ENCODE peak calls at places on chromosomes 11 and 22, in four cellular contexts. F, B, A and X are unnamed samples.

GRCh38 chr22:25747245-25747944 is 5.4 kb downstream of the MYO18B start:
- DNase-seq in A (peak; percentile 36), F (no peak), B (peak; percentile 87), X (peak; percentile 75)

GRCh38 chr22:28172948-28173360 is 253.9 kb upstream of the PITPNB start:
- DNase-seq in B (no peak), A (no peak), F (peak; percentile 55), X (no peak)

GRCh38 chr22:41001722-41002122 is 50.5 kb downstream of the RBX1 start:
- DNase-seq in A (peak; percentile 7), F (peak; percentile 63), B (peak; percentile 34), X (no peak)

GRCh38 chr11:103433976-103434375 is 324.8 kb downstream of the DYNC2H1 start:
- DNase-seq in B (no peak), F (peak; percentile 28), A (no peak), X (no peak)

GRCh38 chr11:8834379-8834778 is 76.6 kb upstream of the AKIP1 start:
- DNase-seq in B (no peak), F (no peak), A (no peak), X (no peak)

GRCh38 chr11:106420048-106420665 is 342.7 kb downstream of the AASDHPPT start:
- DNase-seq in B (no peak), A (no peak), F (no peak), X (no peak)

GRCh38 chr22:38327805-38328204 is 10.6 kb upstream of the CSNK1E start:
- DNase-seq in B (no peak), A (no peak), F (peak; percentile 61), X (no peak)

GRCh38 chr11:94521684-94522083 is 9.4 kb downstream of the C11orf97 start:
- DNase-seq in A (no peak), F (peak; percentile 56), B (no peak), X (no peak)

GRCh38 chr22:38696606-38697005 is 4.1 kb downstream of the JOSD1 start:
- DNase-seq in B (peak; percentile 61), F (peak; percentile 77), A (no peak), X (peak; percentile 71)

GRCh38 chr22:18076060-18076497 is 1.7 kb upstream of the PEX26 start:
- DNase-seq in A (peak; percentile 80), B (peak; percentile 83), F (peak; percentile 95), X (peak; percentile 74)

GRCh38 chr11:29458252-29458651 is 558.6 kb downstream of the KCNA4 start:
- DNase-seq in A (no peak), B (no peak), F (no peak), X (no peak)

GRCh38 chr11:92122561-92122960 is 102.1 kb upstream of the FAT3 start:
- DNase-seq in A (no peak), F (peak; percentile 21), B (no peak), X (no peak)

GRCh38 chr11:75443043-75443442 is 10.0 kb upstream of the KLHL35 start:
- DNase-seq in F (no peak), A (no peak), B (no peak), X (no peak)

GRCh38 chr22:31346733-31347250 is 646 bp upstream of the PATZ1 start:
- DNase-seq in A (no peak), B (peak; percentile 50), F (peak; percentile 62), X (no peak)

GRCh38 chr11:71420455-71421241 is 27.5 kb downstream of the DHCR7 start:
- DNase-seq in F (peak; percentile 61), A (peak; percentile 3), B (peak; percentile 74), X (no peak)

GRCh38 chr11:64234840-64235379 is 526 bp downstream of the VEGFB start:
- DNase-seq in A (no peak), B (no peak), F (peak; percentile 59), X (no peak)

GRCh38 chr22:24140357-24140756 is 40.9 kb upstream of the SUSD2 start:
- DNase-seq in F (no peak), A (no peak), B (no peak), X (no peak)
- TF ChIP-seq CTCF in F (no peak), A (no peak), B (no peak), X (no peak)

DNA sequence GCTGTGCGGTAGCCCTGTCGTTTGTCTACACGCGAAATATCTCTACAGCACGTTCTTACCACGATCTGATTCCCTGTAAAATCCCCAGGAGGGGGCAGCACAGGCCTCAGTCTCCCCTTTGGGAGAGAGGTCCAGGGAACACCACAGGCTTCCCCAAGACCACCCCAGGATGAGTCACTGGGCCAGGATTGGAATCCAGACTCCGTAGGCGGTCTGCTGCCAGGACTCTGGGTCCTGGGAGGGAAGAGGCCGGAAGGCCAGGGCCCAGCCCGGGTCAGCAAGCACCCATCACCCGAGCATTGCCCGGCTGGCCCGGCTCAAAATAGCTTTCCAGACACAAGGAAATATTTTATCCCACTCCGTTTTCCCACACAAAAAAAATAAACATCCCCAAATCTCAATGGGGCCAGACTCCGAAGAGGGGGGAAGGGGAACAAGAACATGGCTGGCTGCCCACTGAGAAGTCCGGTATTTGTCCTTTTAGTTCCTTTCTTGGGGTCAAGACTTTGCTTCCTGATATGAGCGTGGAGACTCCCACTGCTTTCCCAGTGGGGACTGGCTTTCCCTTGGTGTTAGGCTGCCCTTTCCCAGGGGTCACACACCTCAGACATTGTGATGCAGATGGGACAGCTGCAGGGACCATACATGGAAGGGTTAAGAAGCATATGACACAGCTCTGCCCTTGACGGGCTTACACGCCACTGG is 91.3 kb downstream of the LRRC32 start:
- DNase-seq in A (no peak), B (no peak), F (no peak), X (no peak)
- H3K27ac ChIP-seq in A (no peak overlapping the region), B (no peak overlapping the region), F (no peak overlapping the region), X (peak overlapping the region; percentile 81)

GRCh38 chr22:47206819-47207218 is 444.4 kb downstream of the TBC1D22A start:
- DNase-seq in F (no peak), B (no peak), A (no peak), X (peak; percentile 40)
- H3K9me3 ChIP-seq in F (no peaks in the 10 kb centered on the region), B (no peaks in the 10 kb centered on the region), A (peaks cover 16% of the 10 kb centered on the region), X (no peaks in the 10 kb centered on the region)

GRCh38 chr11:119533931-119534694 is 111.1 kb upstream of the THY1 start:
- DNase-seq in F (peak; percentile 85), A (peak; percentile 2), B (peak; percentile 53), X (peak; percentile 76)
- TF ChIP-seq CTCF in F (peak; percentile 99), A (peak; percentile 94), B (peak; percentile 88), X (peak; percentile 86)

GRCh38 chr11:114134870-114135269 is 75.4 kb downstream of the ZBTB16 start:
- DNase-seq in F (peak; percentile 57), B (no peak), A (no peak), X (no peak)
- H3K27ac ChIP-seq in F (no peak overlapping the region), B (no peak overlapping the region), A (no peak overlapping the region), X (peak overlapping the region; percentile 74)

DNA sequence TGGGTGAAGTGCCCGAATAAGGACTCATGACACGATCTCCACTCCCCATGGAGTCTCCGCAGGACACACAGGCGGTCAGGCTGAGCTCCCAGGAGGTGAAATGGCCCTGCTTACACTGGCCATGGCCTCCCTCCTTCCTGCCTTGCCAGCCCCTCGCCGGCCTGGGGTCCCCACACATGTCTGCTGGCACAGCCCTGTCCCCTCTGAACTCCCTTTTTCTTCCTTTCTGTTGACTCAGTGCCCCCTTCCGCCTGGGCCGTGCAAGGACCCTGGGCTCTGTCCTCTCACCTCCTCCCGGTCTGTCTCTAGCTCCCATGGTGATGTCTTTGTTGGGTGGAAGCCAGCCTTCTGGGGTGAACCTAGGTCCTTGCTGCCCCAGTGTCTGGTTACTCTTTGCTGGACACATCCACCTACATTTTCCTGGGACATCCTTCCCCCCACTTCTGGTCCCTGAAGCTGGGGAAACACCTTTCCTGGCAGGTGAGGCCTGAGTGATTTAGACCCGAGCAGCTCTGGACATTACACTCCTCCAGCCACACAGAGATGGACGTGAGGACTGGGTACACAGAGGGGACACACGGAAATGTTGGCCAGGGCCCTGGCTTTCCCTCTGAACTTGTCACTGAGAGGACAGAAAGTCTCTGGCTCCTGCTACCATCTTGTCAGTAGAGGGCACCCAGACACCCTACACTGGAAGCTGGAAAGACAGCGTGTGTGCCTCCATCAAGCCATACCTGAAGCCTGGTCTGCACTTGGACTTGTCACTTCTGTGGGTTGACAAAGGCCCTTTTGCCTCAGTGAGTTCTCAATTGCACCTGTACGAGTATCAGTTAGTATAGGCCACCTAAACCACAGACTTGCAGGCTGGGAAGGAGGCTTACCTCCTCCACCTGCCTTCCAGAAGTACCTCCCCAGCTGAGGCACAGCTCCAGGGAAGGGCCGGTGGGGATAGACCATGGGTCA is 864.3 kb downstream of the TBC1D22A start:
- DNase-seq in F (peak; percentile 5), B (peak; percentile 25), A (no peak), X (peak; percentile 40)
- H3K9me3 ChIP-seq in F (no peaks in the 10 kb centered on the region), B (no peaks in the 10 kb centered on the region), A (peaks cover 94% of the 10 kb centered on the region), X (no peaks in the 10 kb centered on the region)

DNA sequence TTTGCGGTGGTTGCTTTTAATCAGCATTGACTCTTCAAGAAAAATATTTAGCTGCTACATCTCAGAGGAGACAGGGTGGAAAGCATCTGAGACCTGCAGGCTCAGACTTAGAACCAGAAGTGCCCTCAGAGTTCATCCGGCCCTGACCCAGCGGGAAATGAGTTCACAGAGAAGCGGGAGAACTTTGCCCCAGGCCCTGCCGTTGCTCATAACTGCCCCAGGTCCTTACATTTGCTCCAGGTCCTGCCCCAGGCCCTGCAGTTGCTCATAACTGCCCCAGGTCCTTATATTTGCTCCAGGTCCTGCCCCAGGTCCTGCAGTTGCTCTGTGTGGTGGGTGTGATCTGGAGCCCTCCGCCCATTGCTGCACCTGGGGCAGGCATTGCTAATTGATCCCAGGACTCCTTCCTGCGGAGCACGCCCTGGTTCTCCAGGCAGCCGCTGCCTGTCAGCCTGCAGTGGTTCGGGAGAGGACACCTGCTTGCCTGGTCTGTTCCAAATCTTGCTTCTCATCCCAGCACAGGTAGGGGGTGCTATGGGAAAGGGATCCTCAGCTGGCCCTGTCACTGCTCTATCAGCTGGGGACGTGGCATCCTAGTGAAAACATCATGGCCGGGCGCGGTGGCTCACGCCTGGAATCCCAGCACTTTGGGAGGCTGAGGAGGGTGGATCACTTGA is 58.1 kb upstream of the PPP6R3 start:
- DNase-seq in F (peak; percentile 18), A (no peak), B (no peak), X (no peak)
- TF ChIP-seq CTCF in F (peak; percentile 40), A (no peak), B (no peak), X (no peak)

DNA sequence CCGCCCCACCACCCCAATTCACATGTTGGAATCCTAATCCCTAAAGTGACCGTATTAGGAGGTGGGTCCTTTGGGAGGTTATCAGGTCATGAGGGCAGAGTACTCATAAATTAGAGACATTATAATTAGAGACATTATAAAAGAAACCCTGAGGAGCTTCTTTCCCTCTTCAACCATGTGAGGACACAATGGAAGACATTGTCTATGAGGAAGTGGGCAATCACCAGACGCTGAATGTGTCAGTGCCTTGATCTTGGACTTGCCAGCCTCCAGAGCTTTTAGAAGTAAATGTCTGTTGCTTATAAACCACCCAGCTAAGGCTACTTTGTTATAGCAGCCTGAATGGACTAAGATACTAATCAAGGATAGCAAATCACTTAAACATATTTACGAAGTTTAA is 14.8 kb downstream of the GAB2 start:
- DNase-seq in F (no peak), A (no peak), B (no peak), X (no peak)
- H3K27ac ChIP-seq in F (no peak overlapping the region), A (no peak overlapping the region), B (no peak overlapping the region), X (no peak overlapping the region)

GRCh38 chr11:133711545-133711944 is 133.8 kb downstream of the SPATA19 start:
- DNase-seq in F (no peak), B (no peak), A (no peak), X (no peak)
- H3K9me3 ChIP-seq in F (peaks cover 10% of the 10 kb centered on the region), B (no peaks in the 10 kb centered on the region), A (peaks cover 76% of the 10 kb centered on the region), X (no peaks in the 10 kb centered on the region)